ENCODE peak calls at places on chromosomes 6 and 20, in seven cellular contexts. One of them, this sample, is unnamed.
A peak's percentile ranks its signal among the peaks of the same experiment; 100 is the strongest.

GRCh38 chr6:158770533-158770932 is 48.6 kb downstream of the EZR start:
- DNase-seq in Caki2: no peak
- DNase-seq in WTC11: no peak
- DNase-seq in brain microvascular endothelial cell: no peak
- DNase-seq in GM04504: no peak
- DNase-seq in T-helper 2 cell: no peak
- DNase-seq in SJSA1: no peak
- DNase-seq in this sample: no peak

GRCh38 chr20:35954907-35955251 is 577 bp upstream of the SCAND1 start:
- DNase-seq in Caki2: no peak
- DNase-seq in WTC11: no peak
- DNase-seq in brain microvascular endothelial cell: peak; percentile 38
- DNase-seq in GM04504: no peak
- DNase-seq in T-helper 2 cell: peak; percentile 40
- DNase-seq in SJSA1: no peak
- DNase-seq in this sample: no peak

GRCh38 chr20:53032021-53033001 is 60.2 kb downstream of the TSHZ2 start:
- DNase-seq in Caki2: no peak
- DNase-seq in WTC11: no peak
- DNase-seq in brain microvascular endothelial cell: no peak
- DNase-seq in GM04504: peak; percentile 65
- DNase-seq in T-helper 2 cell: no peak
- DNase-seq in SJSA1: no peak
- DNase-seq in this sample: no peak

GRCh38 chr20:36499723-36500501 is 41.4 kb upstream of the MYL9 start:
- DNase-seq in Caki2: no peak
- DNase-seq in WTC11: no peak
- DNase-seq in brain microvascular endothelial cell: peak; percentile 59
- DNase-seq in GM04504: no peak
- DNase-seq in T-helper 2 cell: no peak
- DNase-seq in SJSA1: peak; percentile 94
- DNase-seq in this sample: no peak

GRCh38 chr6:49653942-49654341 is 17.3 kb upstream of the RHAG start:
- DNase-seq in Caki2: no peak
- DNase-seq in WTC11: no peak
- DNase-seq in brain microvascular endothelial cell: no peak
- DNase-seq in GM04504: no peak
- DNase-seq in T-helper 2 cell: no peak
- DNase-seq in SJSA1: no peak
- DNase-seq in this sample: no peak

GRCh38 chr6:108432143-108432542 is 128.6 kb upstream of the FOXO3 start:
- DNase-seq in Caki2: no peak
- DNase-seq in WTC11: no peak
- DNase-seq in brain microvascular endothelial cell: no peak
- DNase-seq in GM04504: no peak
- DNase-seq in T-helper 2 cell: no peak
- DNase-seq in SJSA1: no peak
- DNase-seq in this sample: no peak

GRCh38 chr6:158817298-158818007 is 1.7 kb downstream of the EZR start:
- DNase-seq in Caki2: peak; percentile 28
- DNase-seq in WTC11: peak; percentile 32
- DNase-seq in brain microvascular endothelial cell: peak; percentile 28
- DNase-seq in GM04504: no peak
- DNase-seq in T-helper 2 cell: no peak
- DNase-seq in SJSA1: no peak
- DNase-seq in this sample: no peak

GRCh38 chr6:73731285-73731684 is 35.3 kb downstream of the CD109 start:
- DNase-seq in Caki2: no peak
- DNase-seq in WTC11: no peak
- DNase-seq in brain microvascular endothelial cell: no peak
- DNase-seq in GM04504: no peak
- DNase-seq in T-helper 2 cell: no peak
- DNase-seq in SJSA1: no peak
- DNase-seq in this sample: no peak

GRCh38 chr6:21753571-21754108 is 160.1 kb downstream of the SOX4 start:
- DNase-seq in Caki2: peak; percentile 79
- DNase-seq in WTC11: no peak
- DNase-seq in brain microvascular endothelial cell: peak; percentile 89
- DNase-seq in GM04504: no peak
- DNase-seq in T-helper 2 cell: no peak
- DNase-seq in SJSA1: peak; percentile 58
- DNase-seq in this sample: no peak

GRCh38 chr6:39251406-39251805 is 22.1 kb upstream of the KCNK5 start:
- DNase-seq in Caki2: peak; percentile 78
- DNase-seq in WTC11: no peak
- DNase-seq in brain microvascular endothelial cell: no peak
- DNase-seq in GM04504: no peak
- DNase-seq in T-helper 2 cell: no peak
- DNase-seq in SJSA1: no peak
- DNase-seq in this sample: no peak

GRCh38 chr6:8958894-8959511 is 523.7 kb upstream of the SLC35B3 start:
- DNase-seq in Caki2: no peak
- DNase-seq in WTC11: no peak
- DNase-seq in brain microvascular endothelial cell: no peak
- DNase-seq in GM04504: no peak
- DNase-seq in T-helper 2 cell: no peak
- DNase-seq in SJSA1: no peak
- DNase-seq in this sample: no peak

GRCh38 chr20:37416202-37417145 is 70.5 kb downstream of the SRC start:
- DNase-seq in Caki2: no peak
- DNase-seq in WTC11: no peak
- DNase-seq in brain microvascular endothelial cell: no peak
- DNase-seq in GM04504: no peak
- DNase-seq in T-helper 2 cell: no peak
- DNase-seq in SJSA1: no peak
- DNase-seq in this sample: no peak

GRCh38 chr6:27295301-27296079 is 16.6 kb downstream of the POM121L2 start:
- DNase-seq in Caki2: peak; percentile 84
- DNase-seq in WTC11: peak; percentile 41
- DNase-seq in brain microvascular endothelial cell: peak; percentile 91
- DNase-seq in GM04504: no peak
- DNase-seq in T-helper 2 cell: no peak
- DNase-seq in SJSA1: no peak
- DNase-seq in this sample: no peak

GRCh38 chr6:11096109-11096508 is 2.5 kb downstream of the SMIM13 start:
- DNase-seq in Caki2: peak; percentile 51
- DNase-seq in WTC11: peak; percentile 27
- DNase-seq in brain microvascular endothelial cell: peak; percentile 72
- DNase-seq in GM04504: peak; percentile 38
- DNase-seq in T-helper 2 cell: no peak
- DNase-seq in SJSA1: no peak
- DNase-seq in this sample: no peak

GRCh38 chr6:20978176-20978614 is 443.9 kb downstream of the CDKAL1 start:
- DNase-seq in Caki2: no peak
- DNase-seq in WTC11: no peak
- DNase-seq in brain microvascular endothelial cell: peak; percentile 4
- DNase-seq in GM04504: peak; percentile 66
- DNase-seq in T-helper 2 cell: no peak
- DNase-seq in SJSA1: no peak
- DNase-seq in this sample: no peak

GRCh38 chr6:138404666-138405337 is 779 bp downstream of the HEBP2 start:
- DNase-seq in Caki2: no peak
- DNase-seq in WTC11: peak; percentile 38
- DNase-seq in brain microvascular endothelial cell: no peak
- DNase-seq in GM04504: no peak
- DNase-seq in T-helper 2 cell: peak; percentile 14
- DNase-seq in SJSA1: no peak
- DNase-seq in this sample: no peak

GRCh38 chr6:47352966-47353365 is 43.3 kb upstream of the TNFRSF21 start:
- DNase-seq in Caki2: no peak
- DNase-seq in WTC11: no peak
- DNase-seq in brain microvascular endothelial cell: no peak
- DNase-seq in GM04504: no peak
- DNase-seq in T-helper 2 cell: no peak
- DNase-seq in SJSA1: no peak
- DNase-seq in this sample: no peak

GRCh38 chr6:12115492-12115891 is 103.4 kb downstream of the HIVEP1 start:
- DNase-seq in Caki2: no peak
- DNase-seq in WTC11: no peak
- DNase-seq in brain microvascular endothelial cell: no peak
- DNase-seq in GM04504: no peak
- DNase-seq in T-helper 2 cell: no peak
- DNase-seq in SJSA1: no peak
- DNase-seq in this sample: no peak

GRCh38 chr20:24460712-24461111 is 8.7 kb upstream of the SYNDIG1 start:
- DNase-seq in Caki2: no peak
- DNase-seq in WTC11: no peak
- DNase-seq in brain microvascular endothelial cell: no peak
- DNase-seq in GM04504: no peak
- DNase-seq in T-helper 2 cell: no peak
- DNase-seq in SJSA1: no peak
- DNase-seq in this sample: no peak

GRCh38 chr6:46191961-46192360 is 21.2 kb upstream of the ENPP5 start:
- DNase-seq in Caki2: no peak
- DNase-seq in WTC11: no peak
- DNase-seq in brain microvascular endothelial cell: peak; percentile 81
- DNase-seq in GM04504: peak; percentile 47
- DNase-seq in T-helper 2 cell: no peak
- DNase-seq in SJSA1: peak; percentile 52
- DNase-seq in this sample: no peak

GRCh38 chr6:3456794-3457709 is at the start of gene SLC22A23:
- DNase-seq in Caki2: peak; percentile 86
- DNase-seq in WTC11: peak; percentile 82
- DNase-seq in brain microvascular endothelial cell: no peak
- DNase-seq in GM04504: no peak
- DNase-seq in T-helper 2 cell: peak; percentile 75
- DNase-seq in SJSA1: no peak
- DNase-seq in this sample: peak; percentile 48

GRCh38 chr6:53179961-53180651 is 31.5 kb upstream of the GCM1 start:
- DNase-seq in Caki2: no peak
- DNase-seq in WTC11: no peak
- DNase-seq in brain microvascular endothelial cell: peak; percentile 84
- DNase-seq in GM04504: no peak
- DNase-seq in T-helper 2 cell: no peak
- DNase-seq in SJSA1: no peak
- DNase-seq in this sample: no peak

GRCh38 chr20:40081653-40082052 is 607.4 kb downstream of the MAFB start:
- DNase-seq in Caki2: no peak
- DNase-seq in WTC11: no peak
- DNase-seq in brain microvascular endothelial cell: no peak
- DNase-seq in GM04504: no peak
- DNase-seq in T-helper 2 cell: no peak
- DNase-seq in SJSA1: no peak
- DNase-seq in this sample: no peak

GRCh38 chr6:166543603-166544293 is 42.7 kb downstream of the RAMACL start:
- DNase-seq in Caki2: no peak
- DNase-seq in WTC11: no peak
- DNase-seq in brain microvascular endothelial cell: no peak
- DNase-seq in GM04504: no peak
- DNase-seq in T-helper 2 cell: no peak
- DNase-seq in SJSA1: no peak
- DNase-seq in this sample: no peak

GRCh38 chr6:70998148-70998547 is 41.3 kb upstream of the B3GAT2 start:
- DNase-seq in Caki2: no peak
- DNase-seq in WTC11: no peak
- DNase-seq in brain microvascular endothelial cell: no peak
- DNase-seq in GM04504: no peak
- DNase-seq in T-helper 2 cell: no peak
- DNase-seq in SJSA1: no peak
- DNase-seq in this sample: peak; percentile 15

GRCh38 chr20:43590392-43591303 is at the start of gene IFT52:
- DNase-seq in Caki2: peak; percentile 96
- DNase-seq in WTC11: peak; percentile 92
- DNase-seq in brain microvascular endothelial cell: peak; percentile 92
- DNase-seq in GM04504: peak; percentile 77
- DNase-seq in T-helper 2 cell: peak; percentile 83
- DNase-seq in SJSA1: peak; percentile 90
- DNase-seq in this sample: peak; percentile 94

GRCh38 chr6:89563866-89564265 is 74.7 kb downstream of the LYRM2 start:
- DNase-seq in Caki2: no peak
- DNase-seq in WTC11: no peak
- DNase-seq in brain microvascular endothelial cell: no peak
- DNase-seq in GM04504: no peak
- DNase-seq in T-helper 2 cell: no peak
- DNase-seq in SJSA1: no peak
- DNase-seq in this sample: no peak

GRCh38 chr20:40008177-40008576 is 680.9 kb downstream of the MAFB start:
- DNase-seq in Caki2: no peak
- DNase-seq in WTC11: no peak
- DNase-seq in brain microvascular endothelial cell: no peak
- DNase-seq in GM04504: no peak
- DNase-seq in T-helper 2 cell: no peak
- DNase-seq in SJSA1: no peak
- DNase-seq in this sample: no peak

GRCh38 chr20:5397418-5397817 is 80.7 kb upstream of the PROKR2 start:
- DNase-seq in Caki2: no peak
- DNase-seq in WTC11: no peak
- DNase-seq in brain microvascular endothelial cell: no peak
- DNase-seq in GM04504: no peak
- DNase-seq in T-helper 2 cell: no peak
- DNase-seq in SJSA1: no peak
- DNase-seq in this sample: no peak

GRCh38 chr20:51036827-51037229 is 13.9 kb upstream of the KCNG1 start:
- DNase-seq in Caki2: no peak
- DNase-seq in WTC11: no peak
- DNase-seq in brain microvascular endothelial cell: no peak
- DNase-seq in GM04504: no peak
- DNase-seq in T-helper 2 cell: no peak
- DNase-seq in SJSA1: no peak
- DNase-seq in this sample: no peak

GRCh38 chr20:62641749-62642665 is at the start of gene SLCO4A1:
- DNase-seq in Caki2: peak; percentile 91
- DNase-seq in WTC11: peak; percentile 73
- DNase-seq in brain microvascular endothelial cell: no peak
- DNase-seq in GM04504: no peak
- DNase-seq in T-helper 2 cell: peak; percentile 79
- DNase-seq in SJSA1: peak; percentile 85
- DNase-seq in this sample: no peak

GRCh38 chr6:140597181-140597580 is 1222.7 kb upstream of the CITED2 start:
- DNase-seq in Caki2: no peak
- DNase-seq in WTC11: no peak
- DNase-seq in brain microvascular endothelial cell: no peak
- DNase-seq in GM04504: no peak
- DNase-seq in T-helper 2 cell: no peak
- DNase-seq in SJSA1: no peak
- DNase-seq in this sample: no peak

GRCh38 chr6:45714795-45715507 is 300.7 kb downstream of the CLIC5 start:
- DNase-seq in Caki2: peak; percentile 73
- DNase-seq in WTC11: peak; percentile 50
- DNase-seq in brain microvascular endothelial cell: peak; percentile 86
- DNase-seq in GM04504: peak; percentile 73
- DNase-seq in T-helper 2 cell: peak; percentile 18
- DNase-seq in SJSA1: peak; percentile 75
- DNase-seq in this sample: peak; percentile 71

GRCh38 chr6:161091972-161092701 is 100.6 kb downstream of the MAP3K4 start:
- DNase-seq in Caki2: no peak
- DNase-seq in WTC11: no peak
- DNase-seq in brain microvascular endothelial cell: no peak
- DNase-seq in GM04504: peak; percentile 67
- DNase-seq in T-helper 2 cell: no peak
- DNase-seq in SJSA1: no peak
- DNase-seq in this sample: no peak

GRCh38 chr6:5626727-5627426 is 365.6 kb downstream of the FARS2 start:
- DNase-seq in Caki2: no peak
- DNase-seq in WTC11: no peak
- DNase-seq in brain microvascular endothelial cell: no peak
- DNase-seq in GM04504: no peak
- DNase-seq in T-helper 2 cell: no peak
- DNase-seq in SJSA1: no peak
- DNase-seq in this sample: no peak

GRCh38 chr6:116536216-116536621 is 9.3 kb downstream of the TRAPPC3L start:
- DNase-seq in Caki2: peak; percentile 48
- DNase-seq in WTC11: no peak
- DNase-seq in brain microvascular endothelial cell: peak; percentile 60
- DNase-seq in GM04504: peak; percentile 35
- DNase-seq in T-helper 2 cell: no peak
- DNase-seq in SJSA1: no peak
- DNase-seq in this sample: no peak

GRCh38 chr20:47062226-47062880 is 167.7 kb downstream of the EYA2 start:
- DNase-seq in Caki2: no peak
- DNase-seq in WTC11: no peak
- DNase-seq in brain microvascular endothelial cell: no peak
- DNase-seq in GM04504: no peak
- DNase-seq in T-helper 2 cell: no peak
- DNase-seq in SJSA1: no peak
- DNase-seq in this sample: no peak